ENCODE peak calls at places on chromosomes 16 and 17, in four cellular contexts. L is A549, V is H1, T is K562. C is an unnamed sample.

GRCh38 chr17:73187203-73187769 is 5.6 kb upstream of the COG1 start:
- DNase-seq in L (peak), V (no peak), T (no peak), C (no peak)

GRCh38 chr17:1454541-1454940 is 1.5 kb downstream of the CRK start:
- DNase-seq in L (no peak), V (no peak), T (no peak), C (no peak)

GRCh38 chr17:55308613-55309332 is 44.0 kb downstream of the HLF start:
- DNase-seq in L (no peak), V (no peak), T (no peak), C (no peak)

GRCh38 chr17:81254955-81255717 is 16.0 kb downstream of the NDUFAF8 start:
- DNase-seq in L (peak), V (peak), T (peak), C (no peak)

GRCh38 chr17:64161380-64161779 is 31.4 kb upstream of the ERN1 start:
- DNase-seq in L (no peak), V (no peak), T (no peak), C (no peak)

GRCh38 chr16:11225677-11226549 is 30.1 kb downstream of the SOCS1 start:
- DNase-seq in L (no peak), V (no peak), T (no peak), C (no peak)

GRCh38 chr16:15854906-15855703 is 1.7 kb downstream of the MYH11 start:
- DNase-seq in L (no peak), V (no peak), T (no peak), C (no peak)

GRCh38 chr16:29804455-29805231 is 1.7 kb upstream of the MAZ start:
- DNase-seq in L (no peak), V (no peak), T (no peak), C (no peak)

GRCh38 chr17:2795412-2796163 is 650 bp upstream of the RAP1GAP2 start:
- DNase-seq in L (no peak), V (no peak), T (no peak), C (no peak)

GRCh38 chr17:2635241-2635640 is 41.8 kb downstream of the PAFAH1B1 start:
- DNase-seq in L (no peak), V (no peak), T (no peak), C (no peak)

GRCh38 chr16:88926374-88926990 is 50.5 kb downstream of the CBFA2T3 start:
- DNase-seq in L (no peak), V (no peak), T (peak), C (no peak)

GRCh38 chr16:88930716-88931115 is 46.3 kb downstream of the CBFA2T3 start:
- DNase-seq in L (no peak), V (no peak), T (no peak), C (no peak)

GRCh38 chr16:88927661-88928060 is 49.3 kb downstream of the CBFA2T3 start:
- DNase-seq in L (no peak), V (no peak), T (no peak), C (no peak)

GRCh38 chr16:88927010-88927409 is 50.0 kb downstream of the CBFA2T3 start:
- DNase-seq in L (no peak), V (no peak), T (no peak), C (no peak)

GRCh38 chr16:88928405-88929375 is 48.3 kb downstream of the CBFA2T3 start:
- DNase-seq in L (no peak), V (no peak), T (no peak), C (no peak)
- TF ChIP-seq CHD2 in L (no peak), V (no peak), T (no peak), C (no peak)

GRCh38 chr16:3652373-3653037 is 2.0 kb upstream of the DNASE1 start:
- DNase-seq in L (no peak), V (no peak), T (no peak), C (no peak)
- TF ChIP-seq CHD2 in L (no peak), V (no peak), T (no peak), C (no peak)

GRCh38 chr16:83581082-83581481 is 226.7 kb upstream of the HSBP1 start:
- DNase-seq in L (no peak), V (no peak), T (no peak), C (no peak)
- TF ChIP-seq CHD2 in L (no peak), V (no peak), T (no peak), C (no peak)

DNA sequence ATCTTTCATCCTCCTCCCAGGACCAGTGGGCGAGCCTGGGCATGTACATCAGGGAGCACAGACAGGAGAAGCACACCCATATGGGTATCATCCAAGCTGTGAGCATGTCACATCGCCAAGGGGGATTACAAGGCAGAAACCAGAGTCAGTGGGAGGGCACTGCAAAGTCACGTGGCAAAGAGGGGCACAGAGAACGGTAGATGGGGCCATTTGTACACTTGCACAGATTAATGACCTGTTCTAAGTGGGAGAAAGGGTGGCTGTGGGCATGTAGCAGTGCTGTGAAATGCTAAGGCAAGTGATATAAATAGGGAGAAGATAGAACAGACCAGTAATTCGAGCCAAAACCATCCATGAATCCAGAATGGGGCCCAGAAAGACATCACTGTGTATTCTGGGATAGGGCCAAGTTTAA is 265.0 kb downstream of the CPPED1 start:
- DNase-seq in L (no peak), V (no peak), T (no peak), C (no peak)
- TF ChIP-seq CHD2 in L (no peak), V (no peak), T (no peak), C (no peak)

GRCh38 chr17:74642995-74643394 is 19.5 kb upstream of the CD300E start:
- DNase-seq in L (no peak), V (no peak), T (no peak), C (no peak)
- TF ChIP-seq CHD2 in L (no peak), V (no peak), T (no peak), C (no peak)

DNA sequence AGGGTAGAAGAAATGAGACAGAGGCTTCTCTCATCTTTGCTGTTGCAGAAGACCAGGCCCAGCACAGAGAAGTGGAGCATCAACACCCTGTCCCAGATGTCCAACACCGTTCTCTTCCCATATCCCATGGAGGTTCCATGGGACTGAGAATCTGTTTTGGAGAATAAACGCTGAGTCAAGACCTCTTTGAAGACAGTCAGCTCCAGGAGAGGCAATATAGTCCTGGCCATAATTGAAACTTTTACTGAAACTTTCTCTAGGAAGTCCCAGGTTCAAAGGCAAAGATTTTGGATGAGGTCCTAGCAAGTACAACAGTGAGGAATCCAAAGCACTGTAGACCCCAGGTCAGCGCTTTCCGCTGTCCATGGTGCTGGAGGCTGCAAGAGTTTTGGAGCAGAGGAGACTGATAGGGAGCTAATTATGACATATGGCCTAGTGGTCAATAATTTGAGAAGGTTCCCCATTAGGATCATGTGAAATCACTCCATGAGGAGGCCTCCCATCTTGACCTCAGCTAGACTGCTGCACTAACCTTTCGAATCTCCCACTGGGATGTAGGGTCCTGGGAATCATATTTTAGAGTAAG is 36.0 kb downstream of the OSBPL7 start:
- DNase-seq in L (no peak), V (peak), T (peak), C (no peak)
- TF ChIP-seq CHD2 in L (no peak), V (no peak), T (no peak), C (no peak)

DNA sequence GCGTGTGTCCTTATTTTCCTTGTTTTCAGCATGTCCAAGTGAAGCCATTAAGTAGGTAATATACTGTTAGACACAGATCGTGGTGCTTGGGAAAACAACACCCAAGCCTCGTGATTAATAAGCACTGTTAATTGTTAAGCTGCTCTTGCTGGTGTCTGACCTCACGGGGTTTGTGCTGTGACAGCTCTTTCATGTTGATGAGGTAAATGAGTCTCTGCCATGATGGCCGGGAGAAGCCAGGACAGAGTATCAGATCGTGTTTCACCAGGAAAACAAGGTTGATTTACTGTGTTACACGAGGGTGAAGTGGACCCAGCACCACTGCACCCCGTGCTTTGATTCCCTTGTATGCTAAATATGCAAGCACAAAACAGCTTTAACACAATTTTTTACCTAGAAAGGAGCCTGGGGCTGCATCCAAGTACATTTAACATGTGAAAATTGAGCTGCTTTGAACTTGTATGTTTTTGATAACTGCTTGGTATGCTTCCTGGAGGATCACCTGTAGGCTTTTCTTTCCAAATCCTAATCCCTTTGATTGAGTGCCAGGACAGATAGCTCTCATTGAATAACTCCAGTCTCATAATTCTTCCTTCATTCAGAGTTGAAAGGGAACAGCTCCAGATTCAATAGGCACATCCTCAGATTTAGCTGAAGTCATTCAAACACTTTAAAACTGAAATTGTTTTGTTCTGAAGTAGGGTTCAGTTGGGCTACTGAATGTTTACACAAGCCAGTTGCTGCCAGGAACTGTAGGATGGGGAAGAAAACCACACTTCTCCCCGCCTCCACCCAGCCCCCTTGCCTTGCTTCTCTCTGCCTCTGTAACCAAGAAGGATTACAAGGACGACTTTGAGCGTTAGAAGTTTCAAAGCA is 287.5 kb downstream of the FTO start:
- DNase-seq in L (no peak), V (no peak), T (no peak), C (no peak)
- TF ChIP-seq CHD2 in L (no peak), V (no peak), T (no peak), C (no peak)

DNA sequence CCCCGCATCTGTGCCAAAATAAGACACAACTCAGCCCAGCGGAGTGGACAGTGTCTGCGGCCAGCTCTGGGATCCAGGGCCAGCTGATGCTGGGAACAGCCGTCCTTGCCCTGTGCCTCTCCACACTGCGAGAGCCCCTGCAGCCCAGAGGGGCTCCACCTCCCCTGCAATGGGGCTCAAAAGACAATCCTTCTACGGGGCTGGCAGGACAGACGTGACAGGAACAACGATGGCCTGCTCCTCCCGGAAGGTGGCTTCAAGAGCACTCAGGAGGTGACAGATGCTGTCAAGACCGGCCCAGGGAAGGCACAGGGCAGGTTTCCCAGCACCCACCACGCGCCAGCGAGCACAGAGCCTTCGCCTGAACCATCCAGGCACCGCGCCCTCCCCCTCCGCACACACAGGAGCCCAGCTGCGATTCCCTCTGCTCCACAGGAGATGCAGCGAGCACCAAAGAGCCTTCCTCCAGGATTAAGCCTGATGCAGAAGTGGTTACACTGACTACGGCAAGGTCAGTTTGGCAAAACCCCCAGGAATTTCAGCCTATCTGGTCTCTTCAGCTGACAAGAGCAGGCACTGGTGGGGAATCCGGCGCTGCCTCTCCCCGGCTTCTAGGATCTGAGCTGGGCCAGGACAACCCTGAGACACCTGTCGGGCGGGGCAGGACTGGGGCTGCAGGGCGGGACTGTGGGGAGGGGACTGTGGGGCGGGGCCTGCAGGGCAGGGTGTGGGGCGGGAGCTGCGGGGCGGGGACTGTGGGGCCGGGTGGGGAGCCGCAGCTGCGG is 103.4 kb downstream of the ZNF778 start:
- DNase-seq in L (peak), V (no peak), T (peak), C (no peak)
- TF ChIP-seq CHD2 in L (no peak), V (no peak), T (no peak), C (no peak)

GRCh38 chr16:23020084-23020483 is 129.2 kb downstream of the USP31 start:
- DNase-seq in L (peak), V (no peak), T (peak), C (no peak)

GRCh38 chr16:23014592-23014991 is 134.7 kb downstream of the USP31 start:
- DNase-seq in L (peak), V (no peak), T (no peak), C (no peak)

GRCh38 chr16:23013484-23013883 is 135.8 kb downstream of the USP31 start:
- DNase-seq in L (peak), V (peak), T (no peak), C (no peak)

GRCh38 chr16:23015580-23015979 is 133.7 kb downstream of the USP31 start:
- DNase-seq in L (no peak), V (no peak), T (no peak), C (peak)

DNA sequence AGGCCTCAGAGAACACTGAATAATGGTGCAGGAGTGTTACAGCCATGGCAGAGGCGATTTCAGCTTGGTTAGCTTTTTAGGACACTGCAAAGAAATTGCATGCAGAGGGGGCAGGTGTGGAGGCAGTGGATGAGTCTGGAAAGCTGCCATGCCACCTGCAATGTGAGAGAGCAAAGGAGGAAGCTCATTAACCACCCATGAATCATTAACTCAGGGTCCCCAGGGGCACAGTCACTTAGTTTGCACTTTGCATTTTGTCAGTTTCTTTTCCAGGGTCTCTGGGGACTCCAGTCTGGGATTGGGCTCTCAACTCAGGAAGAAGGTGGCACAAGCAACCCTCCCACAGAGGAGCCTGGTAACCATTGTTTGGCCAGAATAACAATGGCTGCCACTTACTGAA is 132.9 kb downstream of the USP31 start:
- DNase-seq in L (no peak), V (no peak), T (no peak), C (peak)
- TF ChIP-seq CHD2 in L (no peak), V (no peak), T (no peak), C (no peak)

GRCh38 chr17:19744492-19744891 is 3.6 kb downstream of the ALDH3A1 start:
- DNase-seq in L (no peak), V (peak), T (no peak), C (no peak)

GRCh38 chr17:19747159-19747719 is 859 bp downstream of the ALDH3A1 start:
- DNase-seq in L (no peak), V (no peak), T (no peak), C (no peak)

GRCh38 chr17:19743101-19744100 is 4.7 kb downstream of the ALDH3A1 start:
- DNase-seq in L (no peak), V (no peak), T (no peak), C (no peak)

GRCh38 chr17:19746517-19746916 is 1.6 kb downstream of the ALDH3A1 start:
- DNase-seq in L (peak), V (no peak), T (no peak), C (no peak)

GRCh38 chr17:19744922-19745757 is 3.0 kb downstream of the ALDH3A1 start:
- DNase-seq in L (peak), V (peak), T (peak), C (no peak)
- TF ChIP-seq CHD2 in L (no peak), V (no peak), T (no peak), C (no peak)

C was measured in GM12878.